ENCODE peak calls at places on chromosomes 4 and X, in seven cellular contexts. V is IMR-90, E is hepatocyte, D is DND-41, Z is heart left ventricle, K is ovary, S is body of pancreas. L is an unnamed sample.

GRCh38 chrX:51568586-51568985 is 50.1 kb downstream of the CENPVL3 start:
- DNase-seq in V (peak; percentile 91), E (no peak), D (no peak), Z (no peak), K (no peak), S (no peak), L (no peak)

GRCh38 chr4:779555-779954 is 46.4 kb downstream of the CPLX1 start:
- DNase-seq in V (no peak), E (no peak), D (no peak), Z (peak; percentile 11), K (no peak), S (no peak), L (no peak)

GRCh38 chr4:67545996-67546356 is 673 bp upstream of the CENPC start:
- DNase-seq in V (no peak), E (no peak), D (no peak), Z (no peak), K (no peak), S (no peak), L (no peak)

GRCh38 chr4:10017037-10017893 is 4.0 kb downstream of the SLC2A9 start:
- DNase-seq in V (no peak), E (peak; percentile 62), D (no peak), Z (no peak), K (no peak), S (no peak), L (no peak)

GRCh38 chr4:80138556-80139538 is 58.5 kb upstream of the PRDM8 start:
- DNase-seq in V (peak; percentile 82), E (no peak), D (peak; percentile 87), Z (no peak), K (no peak), S (no peak), L (no peak)

GRCh38 chrX:40154853-40155616 is 57.3 kb upstream of the BCOR start:
- DNase-seq in V (peak; percentile 50), E (peak; percentile 80), D (no peak), Z (peak; percentile 71), K (peak; percentile 87), S (peak; percentile 81), L (peak; percentile 73)

GRCh38 chr4:37717575-37717974 is 31.4 kb upstream of the RELL1 start:
- DNase-seq in V (peak; percentile 92), E (no peak), D (no peak), Z (no peak), K (no peak), S (no peak), L (no peak)

GRCh38 chrX:40172169-40172979 is 74.6 kb upstream of the BCOR start:
- DNase-seq in V (peak; percentile 44), E (peak; percentile 79), D (no peak), Z (peak; percentile 86), K (peak; percentile 78), S (peak; percentile 68), L (peak; percentile 69)

GRCh38 chrX:104370089-104370488 is 115.4 kb upstream of the ESX1 start:
- DNase-seq in V (no peak), E (peak; percentile 18), D (no peak), Z (no peak), K (no peak), S (no peak), L (peak; percentile 2)

GRCh38 chr4:173214661-173215060 is 46.0 kb downstream of the GALNT7 start:
- DNase-seq in V (peak; percentile 17), E (no peak), D (no peak), Z (no peak), K (no peak), S (peak; percentile 19), L (peak; percentile 85)

GRCh38 chrX:136880003-136880451 is 498 bp downstream of the RBMX start:
- DNase-seq in V (no peak), E (no peak), D (peak; percentile 42), Z (peak; percentile 66), K (peak; percentile 36), S (peak; percentile 28), L (peak; percentile 6)

GRCh38 chr4:112648263-112649054 is 11.5 kb downstream of the LARP7 start:
- DNase-seq in V (peak; percentile 33), E (no peak), D (no peak), Z (no peak), K (no peak), S (no peak), L (no peak)

GRCh38 chr4:189088783-189089182 is 851.9 kb upstream of the FRG1 start:
- DNase-seq in V (peak; percentile 79), E (no peak), D (no peak), Z (no peak), K (no peak), S (no peak), L (no peak)

GRCh38 chr4:77582151-77582550 is 23.5 kb upstream of the CXCL13 start:
- DNase-seq in V (no peak), E (no peak), D (no peak), Z (no peak), K (no peak), S (no peak), L (no peak)

GRCh38 chr4:105474110-105474518 is 252 bp upstream of the PPA2 start:
- DNase-seq in V (peak; percentile 77), E (peak; percentile 96), D (peak; percentile 84), Z (peak; percentile 94), K (peak; percentile 83), S (no peak), L (no peak)

GRCh38 chr4:52932586-52933482 is 70.7 kb downstream of the RASL11B start:
- DNase-seq in V (peak; percentile 56), E (no peak), D (peak; percentile 10), Z (no peak), K (no peak), S (no peak), L (no peak)

GRCh38 chr4:150583287-150584197 is 1.6 kb downstream of the MAB21L2 start:
- DNase-seq in V (peak; percentile 47), E (peak; percentile 23), D (no peak), Z (peak; percentile 67), K (no peak), S (no peak), L (peak; percentile 69)

GRCh38 chr4:24105183-24106039 is 215.6 kb upstream of the PPARGC1A start:
- DNase-seq in V (peak; percentile 99), E (peak; percentile 28), D (no peak), Z (no peak), K (peak; percentile 20), S (no peak), L (no peak)

GRCh38 chr4:77849278-77849965 is 13.2 kb upstream of the MRPL1 start:
- DNase-seq in V (no peak), E (no peak), D (no peak), Z (no peak), K (no peak), S (no peak), L (no peak)

GRCh38 chr4:127533028-127533700 is 99.6 kb upstream of the INTU start:
- DNase-seq in V (peak; percentile 17), E (peak; percentile 24), D (no peak), Z (no peak), K (peak; percentile 62), S (peak; percentile 72), L (peak; percentile 68)

GRCh38 chr4:138510053-138510452 is 267.9 kb upstream of the SLC7A11 start:
- DNase-seq in V (peak; percentile 70), E (no peak), D (no peak), Z (no peak), K (no peak), S (no peak), L (no peak)

GRCh38 chrX:132821974-132822633 is 136.3 kb downstream of the HS6ST2 start:
- DNase-seq in V (no peak), E (peak; percentile 6), D (no peak), Z (no peak), K (no peak), S (no peak), L (no peak)

GRCh38 chr4:15488658-15489470 is 19.2 kb downstream of the CC2D2A start:
- DNase-seq in V (peak; percentile 95), E (no peak), D (no peak), Z (no peak), K (no peak), S (no peak), L (no peak)

GRCh38 chr4:139844459-139845036 is 178.9 kb downstream of the MGST2 start:
- DNase-seq in V (no peak), E (no peak), D (no peak), Z (no peak), K (no peak), S (no peak), L (no peak)

GRCh38 chr4:123547167-123547817 is 150.7 kb downstream of the SPRY1 start:
- DNase-seq in V (no peak), E (peak; percentile 76), D (no peak), Z (no peak), K (no peak), S (peak; percentile 88), L (peak; percentile 82)

DNA sequence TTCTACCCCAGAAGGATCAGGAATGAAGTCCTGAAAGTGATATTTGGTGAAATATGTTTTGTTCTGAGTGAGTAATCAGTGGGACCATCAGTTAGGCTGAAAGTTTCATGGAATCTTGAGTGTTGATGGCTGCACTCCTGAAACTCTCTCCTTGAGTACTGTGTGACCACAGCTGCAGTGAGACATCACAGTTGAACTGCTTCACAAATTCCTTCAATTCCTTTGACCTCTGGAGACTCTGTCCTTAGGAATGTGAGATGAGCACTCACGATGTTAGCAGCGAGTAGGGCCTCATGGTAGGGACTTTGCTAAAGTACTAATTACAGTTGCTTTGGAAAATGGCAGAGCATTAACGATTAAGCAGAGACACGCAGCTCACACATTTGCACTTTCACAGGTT is 142.9 kb upstream of the SLC4A4 start:
- DNase-seq in V (peak; percentile 87), E (no peak), D (no peak), Z (no peak), K (no peak), S (no peak), L (peak; percentile 55)
- H3K27ac ChIP-seq in V (peak overlapping the region; percentile 55), E (no peak overlapping the region), D (no peak overlapping the region), Z (no peak overlapping the region), K (no peak overlapping the region), S (no peak overlapping the region), L (peak overlapping the region; percentile 85)

DNA sequence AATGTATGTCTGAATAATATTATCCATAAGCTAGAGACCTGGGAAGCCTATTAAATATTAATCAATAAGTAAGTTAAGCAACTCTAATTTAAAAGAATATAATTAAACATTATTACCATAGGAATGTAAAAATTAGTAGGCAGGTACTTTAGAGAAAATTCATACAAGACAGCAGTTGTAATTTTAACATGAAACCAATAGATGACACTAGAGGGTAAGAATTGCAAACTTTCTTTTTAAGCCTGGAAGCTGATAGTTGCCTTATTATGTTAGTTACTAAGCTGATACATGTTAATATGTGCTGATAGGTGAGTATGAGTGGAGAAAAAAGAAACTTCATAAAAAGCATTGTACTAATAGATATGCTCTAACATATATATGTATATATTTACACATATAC is 1157.4 kb downstream of the FAM133A start:
- DNase-seq in V (peak; percentile 0), E (peak; percentile 23), D (no peak), Z (no peak), K (no peak), S (no peak), L (no peak)
- TF ChIP-seq CTCF in V (peak; percentile 50), E (peak; percentile 74), D (peak; percentile 34), Z (peak; percentile 33), K (no peak), S (peak; percentile 20), L (no peak)

DNA sequence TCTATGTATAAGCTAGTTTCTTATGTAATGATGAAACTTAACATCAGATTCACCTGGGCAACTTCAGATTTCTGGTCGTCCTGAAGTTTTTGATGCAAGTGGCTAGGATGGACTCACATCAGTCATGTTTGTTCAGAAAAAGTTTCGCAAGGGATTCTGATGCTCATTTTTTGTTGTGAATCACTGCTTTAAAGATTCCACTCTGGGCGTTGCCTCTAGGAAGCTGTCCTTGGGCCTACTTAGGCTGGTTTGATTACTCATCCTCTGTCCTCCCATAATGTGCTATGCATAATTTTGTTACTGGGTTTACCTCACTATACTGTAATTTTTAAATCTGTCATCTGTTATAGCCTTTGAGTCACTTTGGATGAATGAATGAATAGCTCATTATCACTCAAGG is 30.8 kb downstream of the HERC3 start:
- DNase-seq in V (peak; percentile 86), E (peak; percentile 19), D (no peak), Z (no peak), K (no peak), S (no peak), L (no peak)
- H3K27ac ChIP-seq in V (no peak overlapping the region), E (no peak overlapping the region), D (no peak overlapping the region), Z (no peak overlapping the region), K (no peak overlapping the region), S (no peak overlapping the region), L (no peak overlapping the region)

GRCh38 chr4:90419124-90419711 is 292.0 kb downstream of the CCSER1 start:
- DNase-seq in V (peak; percentile 37), E (peak; percentile 50), D (no peak), Z (no peak), K (no peak), S (no peak), L (no peak)
- TF ChIP-seq CTCF in V (peak; percentile 54), E (peak; percentile 70), D (peak; percentile 75), Z (peak; percentile 39), K (no peak), S (peak; percentile 62), L (peak; percentile 78)

L was measured in thyroid gland.